ENCODE peak calls at places on chromosomes 7 and 10, in four cellular contexts. O is CD4-positive, alpha-beta T cell; L is GM06990; B is MCF 10A. V is an unnamed sample.

GRCh38 chr7:132117181-132117580 is 459.1 kb downstream of the PLXNA4 start:
- DNase-seq in O (no peak), L (no peak), B (peak), V (no peak)

GRCh38 chr7:5214641-5215040 is 24.6 kb downstream of the WIPI2 start:
- DNase-seq in B (no peak), L (no peak), O (no peak), V (no peak)

GRCh38 chr10:6089334-6090219 is 743 bp downstream of the RBM17 start:
- DNase-seq in L (peak), B (peak), O (peak), V (no peak)

GRCh38 chr10:78319371-78319770 is 285.7 kb downstream of the RPS24 start:
- DNase-seq in O (no peak), B (no peak), L (no peak), V (no peak)

GRCh38 chr7:66245008-66245407 is 39.9 kb downstream of the TPST1 start:
- DNase-seq in B (no peak), O (no peak), L (no peak), V (no peak)

GRCh38 chr7:132546366-132547145 is 29.7 kb downstream of the PLXNA4 start:
- DNase-seq in L (no peak), O (no peak), B (no peak), V (no peak)

GRCh38 chr10:13113544-13113943 is 13.6 kb downstream of the OPTN start:
- DNase-seq in L (no peak), B (no peak), O (no peak), V (no peak)

GRCh38 chr10:13890233-13890616 is 303.5 kb downstream of the PRPF18 start:
- DNase-seq in O (no peak), L (no peak), B (no peak), V (no peak)

GRCh38 chr7:128879939-128880746 is 17.5 kb downstream of the ATP6V1F start:
- DNase-seq in L (no peak), O (no peak), B (peak), V (no peak)

GRCh38 chr10:43140414-43140813 is 2.2 kb downstream of the CSGALNACT2 start:
- DNase-seq in L (peak), B (peak), O (no peak), V (peak)

GRCh38 chr10:25902002-25902401 is 32.0 kb upstream of the MYO3A start:
- DNase-seq in O (no peak), L (peak), B (no peak), V (no peak)

GRCh38 chr10:34743804-34744203 is 71.3 kb downstream of the PARD3 start:
- DNase-seq in O (no peak), B (peak), L (no peak), V (no peak)

GRCh38 chr10:88536437-88536836 is 46.7 kb downstream of the RNLS start:
- DNase-seq in O (no peak), L (no peak), B (no peak), V (no peak)

GRCh38 chr10:65993451-65993850 is 932.4 kb upstream of the LRRTM3 start:
- DNase-seq in B (no peak), L (no peak), O (no peak), V (no peak)

GRCh38 chr7:146146866-146147265 is 30.3 kb downstream of the CNTNAP2 start:
- DNase-seq in B (no peak), O (no peak), L (no peak), V (no peak)

GRCh38 chr7:155456772-155457543 is 971 bp upstream of the EN2 start:
- DNase-seq in L (no peak), O (no peak), B (no peak), V (no peak)

GRCh38 chr10:80699602-80700039 is 161.9 kb downstream of the SH2D4B start:
- DNase-seq in O (peak), B (peak), L (peak), V (peak)

GRCh38 chr10:125016123-125016522 is 74.2 kb downstream of the ZRANB1 start:
- DNase-seq in O (no peak), L (no peak), B (no peak), V (no peak)

GRCh38 chr7:71261066-71261465 is 129.1 kb downstream of the GALNT17 start:
- DNase-seq in B (no peak), O (no peak), L (no peak), V (no peak)

GRCh38 chr7:106140406-106141173 is 28.5 kb upstream of the SYPL1 start:
- DNase-seq in O (no peak), L (no peak), B (no peak), V (no peak)

GRCh38 chr7:105567024-105567423 is 14.3 kb downstream of the EFCAB10 start:
- DNase-seq in B (no peak), L (no peak), O (no peak), V (no peak)

GRCh38 chr7:45178241-45179225 is 20.9 kb downstream of the RAMP3 start:
- DNase-seq in O (no peak), L (no peak), B (peak), V (no peak)

GRCh38 chr10:91643700-91644099 is 10.8 kb upstream of the PPP1R3C start:
- DNase-seq in B (peak), L (no peak), O (no peak), V (no peak)

GRCh38 chr10:67788028-67788886 is 49.7 kb downstream of the DNAJC12 start:
- DNase-seq in L (peak), O (peak), B (peak), V (peak)

GRCh38 chr10:47346572-47347302 is 1.4 kb upstream of the RBP3 start:
- DNase-seq in B (peak), O (no peak), L (no peak), V (no peak)

GRCh38 chr10:79027147-79028055 is 41.4 kb upstream of the ZMIZ1 start:
- DNase-seq in L (no peak), B (no peak), O (no peak), V (no peak)

GRCh38 chr7:66921396-66921917 is 432 bp downstream of the TMEM248 start:
- DNase-seq in O (peak), B (peak), L (peak), V (peak)

GRCh38 chr10:49474901-49475300 is 64.0 kb downstream of the ERCC6 start:
- DNase-seq in O (no peak), B (peak), L (no peak), V (no peak)

GRCh38 chr7:36021917-36022550 is 131.0 kb upstream of the EEPD1 start:
- DNase-seq in O (no peak), B (no peak), L (no peak), V (no peak)

GRCh38 chr7:36023025-36023424 is 130.0 kb upstream of the EEPD1 start:
- DNase-seq in L (no peak), B (no peak), O (no peak), V (no peak)

GRCh38 chr7:36019538-36019937 is 133.5 kb upstream of the EEPD1 start:
- DNase-seq in B (no peak), L (no peak), O (no peak), V (no peak)

GRCh38 chr7:36019966-36020365 is 133.1 kb upstream of the EEPD1 start:
- DNase-seq in O (no peak), L (no peak), B (no peak), V (no peak)

DNA sequence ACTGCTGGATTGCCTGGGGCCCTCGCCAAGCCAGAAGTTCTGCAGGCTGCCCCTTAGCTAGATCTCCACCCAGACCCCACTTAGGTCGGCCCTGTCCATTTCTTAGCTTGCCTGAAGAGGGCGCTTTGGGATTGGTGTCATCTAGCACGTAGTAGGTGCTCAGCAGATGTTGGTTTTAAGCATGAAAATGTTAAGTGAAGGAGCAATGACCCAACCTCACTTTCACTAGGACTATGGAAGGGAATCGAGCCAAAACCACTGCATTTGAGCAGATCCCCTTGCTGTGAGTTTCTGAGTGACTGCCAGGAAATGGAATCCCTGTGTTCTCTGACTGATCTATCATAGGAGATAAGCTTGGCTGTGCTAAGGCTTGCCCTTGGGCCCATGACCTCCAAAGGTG is 131.7 kb upstream of the EEPD1 start:
- DNase-seq in L (no peak), O (no peak), B (peak), V (no peak)
- TF ChIP-seq CTCF in L (peak), O (peak), B (peak), V (peak)

DNA sequence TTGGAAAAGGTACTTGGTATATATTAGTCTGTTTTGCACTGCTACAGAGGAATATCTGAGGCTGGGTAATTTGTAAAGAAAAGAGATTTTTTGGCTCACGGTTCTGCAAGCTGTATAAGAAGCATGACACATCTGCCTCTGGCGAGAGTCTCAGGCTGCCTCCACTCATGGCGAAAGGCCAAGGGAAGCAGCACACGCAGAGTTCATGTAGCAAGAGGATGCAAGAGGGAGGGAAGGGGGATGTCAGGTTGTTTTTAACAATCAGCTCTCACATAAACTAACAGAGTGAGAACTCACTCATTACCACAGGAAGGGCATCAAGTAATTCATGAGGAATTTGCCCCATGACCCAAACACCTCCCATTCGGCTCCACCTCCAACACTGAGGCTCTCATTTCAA is 484.8 kb upstream of the DPP6 start:
- DNase-seq in O (no peak), L (no peak), B (no peak), V (no peak)
- TF ChIP-seq CTCF in O (no peak), L (no peak), B (no peak), V (no peak)

GRCh38 chr10:92688927-92689662 is 660 bp upstream of the HHEX start:
- DNase-seq in B (no peak), O (no peak), L (peak), V (peak)
- TF ChIP-seq CTCF in B (no peak), O (no peak), L (peak), V (no peak)

GRCh38 chr7:135447783-135448182 is 62.1 kb downstream of the CNOT4 start:
- DNase-seq in O (no peak), B (no peak), L (no peak), V (no peak)

GRCh38 chr7:135448753-135449152 is 61.1 kb downstream of the CNOT4 start:
- DNase-seq in L (no peak), B (no peak), O (no peak), V (no peak)

GRCh38 chr7:135449467-135449866 is 60.4 kb downstream of the CNOT4 start:
- DNase-seq in B (no peak), L (no peak), O (no peak), V (no peak)

GRCh38 chr7:135441791-135442190 is 68.1 kb downstream of the CNOT4 start:
- DNase-seq in O (no peak), L (no peak), B (peak), V (no peak)

GRCh38 chr7:135445690-135446089 is 64.2 kb downstream of the CNOT4 start:
- DNase-seq in B (no peak), L (no peak), O (no peak), V (no peak)
- TF ChIP-seq CTCF in B (no peak), L (no peak), O (no peak), V (no peak)

DNA sequence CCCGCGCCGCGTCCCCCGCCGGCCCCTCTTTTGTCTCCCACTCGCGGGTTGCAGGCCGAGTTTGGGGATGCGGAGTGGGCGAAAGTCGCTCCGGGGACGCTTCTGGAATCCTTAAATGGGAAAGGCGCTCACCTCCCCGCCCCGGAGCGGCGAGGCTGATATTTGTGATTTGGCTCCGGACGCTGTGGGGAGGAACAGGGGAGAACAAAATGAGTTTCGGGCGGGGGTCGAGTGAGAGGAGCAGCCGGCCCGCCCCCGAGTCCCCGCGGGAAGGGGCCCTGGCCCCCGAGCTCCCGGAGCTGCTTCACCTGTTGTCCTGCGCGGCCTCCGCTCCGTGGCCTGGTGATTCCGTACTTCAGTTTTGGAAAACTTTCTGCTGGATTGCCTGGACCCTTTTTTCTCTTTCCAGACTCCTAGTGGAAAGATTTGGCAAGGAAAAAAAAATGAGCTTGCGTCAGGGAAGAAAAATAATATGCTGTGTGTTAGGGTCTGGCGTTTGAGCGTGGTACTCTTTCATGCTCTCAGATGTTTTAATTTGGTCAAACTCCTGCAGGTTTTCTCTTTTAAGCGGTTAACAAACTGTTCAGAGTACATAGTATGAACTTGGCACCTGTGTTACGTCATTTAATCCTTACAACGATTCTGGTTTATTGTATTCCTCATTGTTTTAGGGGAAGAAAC is 831 bp downstream of the BMPR1A start:
- DNase-seq in L (peak), O (peak), B (peak), V (no peak)
- TF ChIP-seq CTCF in L (no peak), O (no peak), B (peak), V (no peak)

GRCh38 chr10:104767745-104768144 is 126.7 kb downstream of the SORCS3 start:
- DNase-seq in O (no peak), B (peak), L (no peak), V (no peak)
- TF ChIP-seq CTCF in O (no peak), B (peak), L (peak), V (no peak)